ENCODE peak calls at places on chromosomes 4 and X, in five cellular contexts. M is left cardiac atrium, I is GM10248, Z is astrocyte, O is endothelial cell. N is an unnamed sample.

GRCh38 chr4:3725936-3726895 is 40.0 kb upstream of the ADRA2C start:
- DNase-seq in M (no peak), I (no peak), Z (no peak), O (no peak), N (no peak)

GRCh38 chr4:99968330-99968729 is 18.3 kb upstream of the H2AZ1 start:
- DNase-seq in M (no peak), I (no peak), Z (peak), O (no peak), N (no peak)

GRCh38 chrX:17495052-17495451 is 120.1 kb downstream of the NHS start:
- DNase-seq in M (no peak), I (no peak), Z (no peak), O (no peak), N (no peak)

GRCh38 chr4:14812101-14812500 is 190.2 kb upstream of the CPEB2 start:
- DNase-seq in M (no peak), I (no peak), Z (no peak), O (no peak), N (no peak)

GRCh38 chr4:121726642-121727268 is 30.0 kb upstream of the ANXA5 start:
- DNase-seq in M (no peak), I (peak), Z (peak), O (peak), N (peak)

GRCh38 chrX:73268463-73268862 is 53.8 kb upstream of the NAP1L2 start:
- DNase-seq in M (no peak), I (no peak), Z (no peak), O (no peak), N (no peak)

GRCh38 chr4:47383829-47384427 is 79.6 kb downstream of the COMMD8 start:
- DNase-seq in M (no peak), I (peak), Z (peak), O (no peak), N (peak)

GRCh38 chr4:151184523-151185458 is 85.4 kb downstream of the RPS3A start:
- DNase-seq in M (no peak), I (no peak), Z (peak), O (no peak), N (no peak)

GRCh38 chr4:7411491-7411890 is 23.2 kb downstream of the PSAPL1 start:
- DNase-seq in M (no peak), I (no peak), Z (no peak), O (no peak), N (no peak)

N was measured in D341Med.